ENCODE peak calls at places on chromosomes 5 and 9, in ten cellular contexts. One of them, this sample, is unnamed.

GRCh38 chr5:170355601-170356098 is 33.5 kb downstream of the KCNMB1 start:
- DNase-seq in lower leg skin: no peak
- DNase-seq in spleen: no peak
- DNase-seq in HepG2: no peak
- DNase-seq in transverse colon: no peak
- DNase-seq in sigmoid colon: peak
- DNase-seq in esophagus squamous epithelium: no peak
- DNase-seq in esophagus muscularis mucosa: no peak
- DNase-seq in tibial nerve: no peak
- DNase-seq in A549: no peak
- DNase-seq in this sample: no peak

GRCh38 chr5:164504141-164504772 is 998.8 kb downstream of the MAT2B start:
- DNase-seq in sigmoid colon: no peak
- DNase-seq in esophagus muscularis mucosa: no peak
- DNase-seq in tibial nerve: peak
- DNase-seq in lower leg skin: no peak
- DNase-seq in HepG2: peak
- DNase-seq in transverse colon: peak
- DNase-seq in A549: peak
- DNase-seq in spleen: no peak
- DNase-seq in esophagus squamous epithelium: no peak
- DNase-seq in this sample: peak

GRCh38 chr9:72351538-72352453 is 13.2 kb downstream of the ZFAND5 start:
- DNase-seq in lower leg skin: no peak
- DNase-seq in esophagus squamous epithelium: no peak
- DNase-seq in spleen: peak
- DNase-seq in transverse colon: no peak
- DNase-seq in tibial nerve: no peak
- DNase-seq in esophagus muscularis mucosa: no peak
- DNase-seq in A549: peak
- DNase-seq in sigmoid colon: peak
- DNase-seq in HepG2: no peak
- DNase-seq in this sample: no peak

GRCh38 chr9:137919095-137919465 is 41.5 kb downstream of the CACNA1B start:
- DNase-seq in sigmoid colon: no peak
- DNase-seq in esophagus squamous epithelium: no peak
- DNase-seq in HepG2: no peak
- DNase-seq in lower leg skin: no peak
- DNase-seq in transverse colon: no peak
- DNase-seq in tibial nerve: no peak
- DNase-seq in spleen: no peak
- DNase-seq in A549: no peak
- DNase-seq in esophagus muscularis mucosa: no peak
- DNase-seq in this sample: no peak

GRCh38 chr5:176560364-176560763 is 11.2 kb downstream of the CDHR2 start:
- DNase-seq in sigmoid colon: no peak
- DNase-seq in HepG2: no peak
- DNase-seq in transverse colon: no peak
- DNase-seq in spleen: no peak
- DNase-seq in A549: no peak
- DNase-seq in esophagus squamous epithelium: no peak
- DNase-seq in esophagus muscularis mucosa: no peak
- DNase-seq in tibial nerve: no peak
- DNase-seq in lower leg skin: no peak
- DNase-seq in this sample: no peak

GRCh38 chr5:37197340-37198050 is 51.7 kb downstream of the CPLANE1 start:
- DNase-seq in esophagus muscularis mucosa: no peak
- DNase-seq in A549: no peak
- DNase-seq in sigmoid colon: no peak
- DNase-seq in spleen: no peak
- DNase-seq in transverse colon: no peak
- DNase-seq in HepG2: no peak
- DNase-seq in esophagus squamous epithelium: no peak
- DNase-seq in lower leg skin: no peak
- DNase-seq in tibial nerve: no peak
- DNase-seq in this sample: peak

GRCh38 chr5:119355244-119355635 is 579 bp upstream of the TNFAIP8 start:
- DNase-seq in spleen: peak
- DNase-seq in esophagus muscularis mucosa: no peak
- DNase-seq in HepG2: peak
- DNase-seq in sigmoid colon: no peak
- DNase-seq in transverse colon: no peak
- DNase-seq in A549: no peak
- DNase-seq in lower leg skin: no peak
- DNase-seq in tibial nerve: no peak
- DNase-seq in esophagus squamous epithelium: no peak
- DNase-seq in this sample: peak

GRCh38 chr9:119435066-119435465 is 65.8 kb upstream of the BRINP1 start:
- DNase-seq in lower leg skin: no peak
- DNase-seq in esophagus muscularis mucosa: no peak
- DNase-seq in HepG2: no peak
- DNase-seq in transverse colon: no peak
- DNase-seq in A549: no peak
- DNase-seq in esophagus squamous epithelium: no peak
- DNase-seq in sigmoid colon: no peak
- DNase-seq in tibial nerve: no peak
- DNase-seq in spleen: no peak
- DNase-seq in this sample: no peak

GRCh38 chr5:136374003-136374402 is 8.7 kb upstream of the TRPC7 start:
- DNase-seq in esophagus muscularis mucosa: no peak
- DNase-seq in lower leg skin: no peak
- DNase-seq in sigmoid colon: no peak
- DNase-seq in HepG2: peak
- DNase-seq in esophagus squamous epithelium: no peak
- DNase-seq in transverse colon: no peak
- DNase-seq in spleen: no peak
- DNase-seq in A549: peak
- DNase-seq in tibial nerve: no peak
- DNase-seq in this sample: peak

GRCh38 chr5:82859439-82860140 is 217.6 kb downstream of the TMEM167A start:
- DNase-seq in HepG2: no peak
- DNase-seq in esophagus squamous epithelium: no peak
- DNase-seq in sigmoid colon: no peak
- DNase-seq in lower leg skin: no peak
- DNase-seq in spleen: no peak
- DNase-seq in esophagus muscularis mucosa: no peak
- DNase-seq in transverse colon: no peak
- DNase-seq in tibial nerve: no peak
- DNase-seq in A549: no peak
- DNase-seq in this sample: no peak

GRCh38 chr5:111069839-111070238 is 1.7 kb upstream of the TSLP start:
- DNase-seq in spleen: no peak
- DNase-seq in HepG2: no peak
- DNase-seq in tibial nerve: no peak
- DNase-seq in sigmoid colon: no peak
- DNase-seq in lower leg skin: no peak
- DNase-seq in esophagus squamous epithelium: no peak
- DNase-seq in A549: no peak
- DNase-seq in esophagus muscularis mucosa: no peak
- DNase-seq in transverse colon: no peak
- DNase-seq in this sample: no peak

GRCh38 chr5:150851039-150851438 is 4.7 kb downstream of the IRGM start:
- DNase-seq in lower leg skin: no peak
- DNase-seq in HepG2: no peak
- DNase-seq in sigmoid colon: no peak
- DNase-seq in spleen: no peak
- DNase-seq in esophagus muscularis mucosa: no peak
- DNase-seq in A549: no peak
- DNase-seq in esophagus squamous epithelium: no peak
- DNase-seq in tibial nerve: no peak
- DNase-seq in transverse colon: no peak
- DNase-seq in this sample: no peak

GRCh38 chr5:150848271-150848670 is 1.9 kb downstream of the IRGM start:
- DNase-seq in spleen: no peak
- DNase-seq in esophagus muscularis mucosa: no peak
- DNase-seq in tibial nerve: no peak
- DNase-seq in transverse colon: no peak
- DNase-seq in sigmoid colon: no peak
- DNase-seq in lower leg skin: no peak
- DNase-seq in esophagus squamous epithelium: no peak
- DNase-seq in A549: no peak
- DNase-seq in HepG2: no peak
- DNase-seq in this sample: no peak

GRCh38 chr5:150846651-150847333 is 471 bp downstream of the IRGM start:
- DNase-seq in esophagus squamous epithelium: no peak
- DNase-seq in sigmoid colon: peak
- DNase-seq in tibial nerve: peak
- DNase-seq in lower leg skin: peak
- DNase-seq in A549: peak
- DNase-seq in HepG2: peak
- DNase-seq in esophagus muscularis mucosa: no peak
- DNase-seq in transverse colon: peak
- DNase-seq in spleen: peak
- DNase-seq in this sample: peak

GRCh38 chr5:150847334-150847695 is 994 bp downstream of the IRGM start:
- DNase-seq in esophagus muscularis mucosa: no peak
- DNase-seq in HepG2: no peak
- DNase-seq in lower leg skin: no peak
- DNase-seq in A549: no peak
- DNase-seq in transverse colon: no peak
- DNase-seq in tibial nerve: no peak
- DNase-seq in spleen: peak
- DNase-seq in sigmoid colon: no peak
- DNase-seq in esophagus squamous epithelium: no peak
- DNase-seq in this sample: no peak
- TF ChIP-seq CTCF in esophagus muscularis mucosa: no peak
- TF ChIP-seq CTCF in HepG2: no peak
- TF ChIP-seq CTCF in lower leg skin: no peak
- TF ChIP-seq CTCF in A549: no peak
- TF ChIP-seq CTCF in transverse colon: no peak
- TF ChIP-seq CTCF in tibial nerve: no peak
- TF ChIP-seq CTCF in spleen: no peak
- TF ChIP-seq CTCF in sigmoid colon: no peak
- TF ChIP-seq CTCF in esophagus squamous epithelium: no peak
- TF ChIP-seq CTCF in this sample: no peak

DNA sequence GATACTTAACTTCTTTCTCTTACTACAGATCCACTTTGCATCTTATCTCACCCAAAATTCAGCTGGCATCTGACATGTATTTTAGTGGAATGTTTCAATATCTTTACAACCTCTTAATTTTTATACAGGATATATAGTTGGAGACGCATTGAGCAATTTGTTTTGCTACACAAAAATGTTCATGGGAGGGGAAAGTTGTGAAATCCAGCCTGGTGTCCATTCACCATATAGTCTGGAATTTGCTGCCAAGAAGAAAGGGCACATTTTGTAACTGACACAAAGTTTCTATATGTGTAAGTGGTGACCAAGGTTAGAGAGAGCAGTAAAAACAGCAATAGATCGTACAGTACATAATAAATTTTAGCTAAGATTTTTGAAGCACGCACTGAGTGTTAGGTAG is 14.0 kb upstream of the CHD1 start:
- DNase-seq in sigmoid colon: no peak
- DNase-seq in HepG2: peak
- DNase-seq in esophagus squamous epithelium: no peak
- DNase-seq in transverse colon: no peak
- DNase-seq in lower leg skin: no peak
- DNase-seq in tibial nerve: no peak
- DNase-seq in esophagus muscularis mucosa: no peak
- DNase-seq in spleen: no peak
- DNase-seq in A549: no peak
- DNase-seq in this sample: peak
- TF ChIP-seq POLR2A in sigmoid colon: no peak
- TF ChIP-seq POLR2A in HepG2: no peak
- TF ChIP-seq POLR2A in esophagus squamous epithelium: no peak
- TF ChIP-seq POLR2A in transverse colon: no peak
- TF ChIP-seq POLR2A in lower leg skin: no peak
- TF ChIP-seq POLR2A in tibial nerve: no peak
- TF ChIP-seq POLR2A in esophagus muscularis mucosa: no peak
- TF ChIP-seq POLR2A in spleen: no peak
- TF ChIP-seq POLR2A in A549: no peak
- TF ChIP-seq POLR2A in this sample: no peak

DNA sequence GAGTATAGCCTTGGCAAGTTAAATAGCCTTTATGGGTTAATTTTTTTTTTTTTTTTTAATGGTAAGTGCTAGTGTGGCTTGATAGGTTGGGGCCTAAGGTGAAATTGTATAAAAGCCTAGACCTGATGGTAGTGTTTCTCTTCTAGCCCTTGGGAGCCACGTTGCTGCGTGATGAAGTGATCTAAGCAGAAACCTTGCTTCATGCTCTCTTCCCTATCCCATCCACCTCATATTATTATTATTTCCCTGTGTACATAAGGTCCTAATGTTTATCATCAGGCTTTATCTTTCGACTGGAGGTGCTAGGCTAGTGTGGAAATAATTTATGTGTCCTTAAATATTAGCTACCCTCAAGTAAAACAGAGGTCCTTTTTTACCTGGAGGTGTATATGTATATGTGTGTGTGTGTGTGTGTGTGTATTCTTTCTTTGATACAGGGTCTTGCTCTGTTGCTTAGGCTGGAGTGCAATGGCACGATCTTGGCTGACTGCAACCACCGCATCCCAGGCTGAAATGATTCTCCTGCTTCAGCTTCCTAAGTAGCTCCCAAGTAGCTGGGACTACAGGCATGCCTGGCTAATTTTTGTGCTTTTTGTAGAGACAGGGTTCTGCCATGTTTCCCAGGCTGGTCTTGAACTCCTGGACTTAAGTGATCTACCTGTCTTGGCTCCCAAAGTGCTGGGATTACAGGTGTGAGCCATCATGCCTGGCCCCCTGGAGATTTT is 3.6 kb downstream of the UGCG start:
- DNase-seq in esophagus squamous epithelium: no peak
- DNase-seq in tibial nerve: no peak
- DNase-seq in HepG2: no peak
- DNase-seq in lower leg skin: no peak
- DNase-seq in sigmoid colon: no peak
- DNase-seq in transverse colon: no peak
- DNase-seq in esophagus muscularis mucosa: no peak
- DNase-seq in spleen: no peak
- DNase-seq in A549: no peak
- DNase-seq in this sample: no peak
- H3K4me3 ChIP-seq in esophagus squamous epithelium: peak
- H3K4me3 ChIP-seq in tibial nerve: no peak
- H3K4me3 ChIP-seq in HepG2: no peak
- H3K4me3 ChIP-seq in lower leg skin: no peak
- H3K4me3 ChIP-seq in sigmoid colon: no peak
- H3K4me3 ChIP-seq in transverse colon: peak
- H3K4me3 ChIP-seq in esophagus muscularis mucosa: no peak
- H3K4me3 ChIP-seq in spleen: peak
- H3K4me3 ChIP-seq in A549: no peak
- H3K4me3 ChIP-seq in this sample: no peak

DNA sequence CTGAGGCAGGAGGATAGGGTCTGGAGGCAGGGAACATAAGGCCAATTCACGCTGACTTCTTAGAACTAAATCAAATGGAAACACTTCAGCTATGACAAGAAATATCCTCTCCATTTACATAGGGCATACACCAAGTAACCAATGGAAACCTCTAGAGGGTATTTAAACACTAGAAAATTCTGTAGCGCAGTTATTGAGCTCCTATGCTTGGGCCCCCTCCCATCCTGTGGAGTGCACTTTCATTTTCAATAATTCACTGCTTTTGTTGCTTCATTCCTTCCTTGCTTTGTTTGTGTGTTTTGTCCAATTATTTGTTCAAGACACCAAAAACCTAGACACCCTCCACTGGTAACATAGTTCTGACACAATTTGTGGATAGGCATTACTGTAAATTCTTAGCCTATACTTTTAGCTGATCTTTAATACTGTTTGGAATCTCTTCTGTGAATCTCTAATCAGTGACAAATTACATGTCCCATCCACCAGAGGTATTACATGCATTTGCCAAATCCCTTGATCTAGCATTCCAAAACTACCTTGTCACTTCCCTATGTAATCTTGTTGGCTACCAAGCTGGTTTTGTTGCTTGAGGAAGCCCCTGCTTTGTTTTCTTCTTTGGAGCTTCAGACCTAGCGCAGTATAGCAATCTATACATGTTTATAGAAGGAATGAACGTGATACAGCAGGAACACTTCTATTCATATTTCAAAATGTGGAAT is 61.6 kb downstream of the ST8SIA4 start:
- DNase-seq in esophagus muscularis mucosa: no peak
- DNase-seq in lower leg skin: no peak
- DNase-seq in esophagus squamous epithelium: no peak
- DNase-seq in spleen: no peak
- DNase-seq in tibial nerve: no peak
- DNase-seq in sigmoid colon: no peak
- DNase-seq in transverse colon: no peak
- DNase-seq in A549: peak
- DNase-seq in HepG2: no peak
- DNase-seq in this sample: no peak
- TF ChIP-seq CTCF in esophagus muscularis mucosa: no peak
- TF ChIP-seq CTCF in lower leg skin: no peak
- TF ChIP-seq CTCF in esophagus squamous epithelium: no peak
- TF ChIP-seq CTCF in spleen: no peak
- TF ChIP-seq CTCF in tibial nerve: no peak
- TF ChIP-seq CTCF in sigmoid colon: no peak
- TF ChIP-seq CTCF in transverse colon: no peak
- TF ChIP-seq CTCF in A549: no peak
- TF ChIP-seq CTCF in HepG2: no peak
- TF ChIP-seq CTCF in this sample: no peak

This sample was measured in NB4.